ENCODE peak calls at places on chromosomes 4 and X, in ten cellular contexts. X, E, Y, A, T, H, G, K, C and V are unnamed samples.

GRCh38 chr4:15901996-15902395 is 36.5 kb downstream of the FGFBP1 start:
- DNase-seq in X (no peak), E (no peak), Y (no peak), A (no peak), T (no peak), H (no peak), G (no peak), K (no peak), C (no peak), V (no peak)

GRCh38 chrX:50967734-50968133 is 57.2 kb downstream of the BMP15 start:
- DNase-seq in X (no peak), E (no peak), Y (no peak), A (no peak), T (no peak), H (no peak), G (no peak), K (no peak), C (no peak), V (no peak)

GRCh38 chrX:48520976-48521352 is 644 bp upstream of the EBP start:
- DNase-seq in X (no peak), E (no peak), Y (no peak), A (no peak), T (no peak), H (no peak), G (no peak), K (no peak), C (no peak), V (no peak)

GRCh38 chr4:152735302-152735917 is 44.1 kb downstream of the TIGD4 start:
- DNase-seq in X (peak; percentile 65), E (no peak), Y (peak; percentile 33), A (no peak), T (peak; percentile 23), H (no peak), G (no peak), K (no peak), C (no peak), V (peak; percentile 29)

GRCh38 chr4:8007581-8007980 is 67.9 kb upstream of the AFAP1 start:
- DNase-seq in X (no peak), E (no peak), Y (no peak), A (no peak), T (no peak), H (no peak), G (no peak), K (no peak), C (no peak), V (no peak)

GRCh38 chr4:41731569-41731968 is 17.0 kb downstream of the PHOX2B start:
- DNase-seq in X (no peak), E (no peak), Y (no peak), A (no peak), T (no peak), H (no peak), G (no peak), K (no peak), C (no peak), V (no peak)

GRCh38 chrX:34866636-34867035 is 76.0 kb upstream of the FAM47B start:
- DNase-seq in X (no peak), E (no peak), Y (no peak), A (no peak), T (peak; percentile 88), H (no peak), G (no peak), K (no peak), C (no peak), V (no peak)

GRCh38 chrX:50799531-50799961 is 14.4 kb downstream of the SHROOM4 start:
- DNase-seq in X (no peak), E (no peak), Y (no peak), A (no peak), T (peak; percentile 78), H (no peak), G (no peak), K (peak; percentile 39), C (no peak), V (no peak)

GRCh38 chrX:69031971-69032391 is 133.3 kb downstream of the PJA1 start:
- DNase-seq in X (no peak), E (no peak), Y (no peak), A (no peak), T (no peak), H (no peak), G (no peak), K (no peak), C (no peak), V (no peak)

GRCh38 chr4:103306870-103307345 is 108.8 kb upstream of the CENPE start:
- DNase-seq in X (no peak), E (no peak), Y (no peak), A (no peak), T (no peak), H (no peak), G (no peak), K (no peak), C (no peak), V (no peak)

GRCh38 chrX:57286507-57287251 is at the start of gene FAAH2:
- DNase-seq in X (no peak), E (peak; percentile 62), Y (peak; percentile 82), A (peak; percentile 31), T (no peak), H (peak; percentile 38), G (no peak), K (no peak), C (no peak), V (no peak)

GRCh38 chr4:185016946-185017797 is 1.1 kb upstream of the HELT start:
- DNase-seq in X (no peak), E (no peak), Y (no peak), A (no peak), T (peak; percentile 9), H (no peak), G (no peak), K (no peak), C (no peak), V (no peak)

GRCh38 chr4:169253904-169254303 is 16.9 kb downstream of the SH3RF1 start:
- DNase-seq in X (no peak), E (no peak), Y (no peak), A (no peak), T (peak; percentile 90), H (no peak), G (no peak), K (peak; percentile 95), C (no peak), V (no peak)

GRCh38 chr4:106614446-106614845 is 245.9 kb upstream of the GIMD1 start:
- DNase-seq in X (no peak), E (no peak), Y (no peak), A (no peak), T (peak; percentile 31), H (no peak), G (no peak), K (no peak), C (no peak), V (no peak)

GRCh38 chr4:47654972-47655693 is 170.1 kb downstream of the ATP10D start:
- DNase-seq in X (no peak), E (no peak), Y (no peak), A (no peak), T (no peak), H (no peak), G (no peak), K (no peak), C (no peak), V (no peak)

GRCh38 chr4:126582737-126583136 is 1050.0 kb upstream of the INTU start:
- DNase-seq in X (peak; percentile 1), E (no peak), Y (no peak), A (no peak), T (no peak), H (no peak), G (no peak), K (no peak), C (no peak), V (no peak)

GRCh38 chr4:119725688-119726330 is 97.2 kb upstream of the PDE5A start:
- DNase-seq in X (no peak), E (no peak), Y (no peak), A (no peak), T (no peak), H (no peak), G (no peak), K (no peak), C (no peak), V (no peak)

GRCh38 chrX:18983711-18984380 is at the start of gene PHKA2:
- DNase-seq in X (peak; percentile 32), E (no peak), Y (no peak), A (peak; percentile 33), T (peak; percentile 35), H (no peak), G (no peak), K (no peak), C (peak; percentile 19), V (no peak)

GRCh38 chr4:39353478-39354177 is 12.5 kb downstream of the RFC1 start:
- DNase-seq in X (peak; percentile 73), E (no peak), Y (no peak), A (no peak), T (peak; percentile 61), H (no peak), G (peak; percentile 29), K (no peak), C (no peak), V (peak; percentile 52)

GRCh38 chr4:55762815-55763214 is 56.8 kb upstream of the EXOC1L start:
- DNase-seq in X (no peak), E (no peak), Y (no peak), A (no peak), T (no peak), H (no peak), G (no peak), K (peak; percentile 17), C (no peak), V (no peak)

GRCh38 chr4:158020734-158021346 is 152.0 kb downstream of the GASK1B start:
- DNase-seq in X (no peak), E (no peak), Y (no peak), A (no peak), T (peak; percentile 80), H (no peak), G (no peak), K (peak; percentile 82), C (no peak), V (no peak)

GRCh38 chr4:125572601-125573000 is 257.8 kb downstream of the FAT4 start:
- DNase-seq in X (no peak), E (no peak), Y (no peak), A (no peak), T (no peak), H (no peak), G (no peak), K (no peak), C (no peak), V (no peak)

GRCh38 chr4:113350576-113350975 is 301.1 kb downstream of the ANK2 start:
- DNase-seq in X (no peak), E (no peak), Y (no peak), A (no peak), T (peak; percentile 4), H (no peak), G (no peak), K (no peak), C (no peak), V (no peak)

GRCh38 chrX:41862562-41863184 is 60.7 kb downstream of the CASK start:
- DNase-seq in X (no peak), E (no peak), Y (no peak), A (no peak), T (no peak), H (no peak), G (no peak), K (no peak), C (no peak), V (no peak)

GRCh38 chr4:3671571-3672464 is 94.4 kb upstream of the ADRA2C start:
- DNase-seq in X (no peak), E (no peak), Y (no peak), A (no peak), T (no peak), H (no peak), G (no peak), K (no peak), C (no peak), V (no peak)

GRCh38 chr4:26080876-26081628 is 167.0 kb downstream of the SMIM20 start:
- DNase-seq in X (no peak), E (no peak), Y (no peak), A (no peak), T (no peak), H (no peak), G (no peak), K (no peak), C (no peak), V (no peak)

GRCh38 chr4:42786350-42787070 is 106.0 kb upstream of the GRXCR1 start:
- DNase-seq in X (no peak), E (no peak), Y (peak; percentile 26), A (no peak), T (no peak), H (no peak), G (no peak), K (no peak), C (no peak), V (no peak)

GRCh38 chr4:144302704-144303536 is 162.4 kb upstream of the GYPA start:
- DNase-seq in X (no peak), E (no peak), Y (no peak), A (no peak), T (no peak), H (no peak), G (no peak), K (no peak), C (no peak), V (no peak)